ENCODE peak calls at places on chromosomes 13 and 19, in seven cellular contexts. D, O, H, R, T, N and M are unnamed samples.
A peak's percentile ranks its signal among the peaks of the same experiment; 100 is the strongest.

GRCh38 chr13:93249259-93249917 is 22.8 kb downstream of the GPC6 start:
- DNase-seq in D (no peak), O (no peak), H (peak; percentile 79), R (no peak), T (peak; percentile 91), N (no peak), M (peak; percentile 95)

GRCh38 chr19:10010247-10010691 is at the start of gene COL5A3:
- DNase-seq in D (no peak), O (peak; percentile 61), H (no peak), R (peak; percentile 59), T (peak; percentile 32), N (no peak), M (peak; percentile 58)

GRCh38 chr13:79645569-79645968 is 164.6 kb downstream of the NDFIP2 start:
- DNase-seq in D (no peak), O (no peak), H (no peak), R (no peak), T (no peak), N (no peak), M (no peak)

GRCh38 chr13:44280461-44280860 is 93.2 kb upstream of the SERP2 start:
- DNase-seq in D (no peak), O (no peak), H (no peak), R (no peak), T (no peak), N (no peak), M (peak; percentile 81)

GRCh38 chr13:39612023-39612637 is 9.1 kb upstream of the LHFPL6 start:
- DNase-seq in D (peak; percentile 69), O (peak; percentile 76), H (peak; percentile 78), R (peak; percentile 44), T (peak; percentile 76), N (peak; percentile 65), M (peak; percentile 78)

GRCh38 chr13:62931901-62932883 is 1516.5 kb upstream of the PCDH20 start:
- DNase-seq in D (no peak), O (no peak), H (no peak), R (no peak), T (peak; percentile 66), N (no peak), M (peak; percentile 68)

GRCh38 chr19:55383789-55384575 is at the start of gene TMEM238:
- DNase-seq in D (peak; percentile 64), O (peak; percentile 72), H (peak; percentile 78), R (peak; percentile 64), T (peak; percentile 75), N (peak; percentile 57), M (peak; percentile 70)

GRCh38 chr13:28636677-28637317 is 22.1 kb upstream of the POMP start:
- DNase-seq in D (peak; percentile 38), O (peak; percentile 63), H (peak; percentile 87), R (peak; percentile 79), T (peak; percentile 84), N (peak; percentile 82), M (peak; percentile 89)

GRCh38 chr19:4713384-4713951 is 10.2 kb downstream of the DPP9 start:
- DNase-seq in D (no peak), O (no peak), H (no peak), R (no peak), T (peak; percentile 91), N (peak; percentile 96), M (peak; percentile 97)

GRCh38 chr19:31303262-31303815 is 45.9 kb downstream of the TSHZ3 start:
- DNase-seq in D (no peak), O (no peak), H (no peak), R (no peak), T (no peak), N (no peak), M (no peak)

GRCh38 chr19:31306006-31306753 is 43.1 kb downstream of the TSHZ3 start:
- DNase-seq in D (no peak), O (no peak), H (no peak), R (no peak), T (no peak), N (no peak), M (no peak)

GRCh38 chr19:31308781-31309180 is 40.5 kb downstream of the TSHZ3 start:
- DNase-seq in D (no peak), O (no peak), H (no peak), R (no peak), T (no peak), N (no peak), M (no peak)

GRCh38 chr19:31304877-31305312 is 44.3 kb downstream of the TSHZ3 start:
- DNase-seq in D (no peak), O (no peak), H (no peak), R (no peak), T (no peak), N (no peak), M (no peak)

DNA sequence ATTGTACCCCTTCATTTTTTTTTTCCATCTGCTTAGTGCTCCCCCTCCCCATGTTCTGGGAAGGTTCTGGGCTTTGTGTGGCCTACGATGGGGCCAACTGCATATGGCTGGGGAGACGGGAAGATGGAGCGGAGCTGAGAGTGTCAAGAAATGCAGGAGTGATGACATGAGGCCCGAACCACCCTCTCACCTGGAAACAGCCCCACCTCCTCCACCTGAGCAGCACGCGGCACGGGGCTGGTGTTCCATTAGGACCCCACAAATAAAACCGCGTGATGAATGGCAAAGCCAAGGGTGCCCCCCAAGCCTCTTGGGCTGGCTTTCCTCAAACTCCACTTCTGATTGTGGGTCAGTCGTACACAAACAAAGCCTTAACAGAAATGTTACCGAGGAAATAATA is 42.0 kb downstream of the TSHZ3 start:
- DNase-seq in D (no peak), O (no peak), H (no peak), R (no peak), T (no peak), N (no peak), M (no peak)
- H3K18ac ChIP-seq in D (peak overlapping the region; percentile 35), O (no peak overlapping the region), H (no peak overlapping the region), R (no peak overlapping the region), T (no peak overlapping the region), N (no peak overlapping the region), M (no peak overlapping the region)

DNA sequence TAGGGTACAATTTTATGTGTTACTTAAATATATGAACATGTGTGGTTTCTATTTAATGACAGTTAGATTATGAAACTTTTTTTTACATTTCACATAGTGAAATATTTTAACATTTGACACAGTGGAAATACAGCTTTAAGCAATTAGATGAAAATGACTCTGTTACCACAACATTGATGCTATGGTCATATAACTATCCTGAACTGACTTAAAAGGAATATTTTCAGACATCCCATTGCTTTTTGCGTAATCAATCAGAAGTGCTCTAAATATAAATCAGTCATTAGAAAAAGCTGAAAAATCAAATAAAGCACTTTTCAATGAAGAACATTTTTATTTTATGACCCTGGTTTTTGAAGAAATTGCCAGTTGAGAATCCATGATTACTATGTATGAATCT is 80.3 kb downstream of the UFM1 start:
- DNase-seq in D (no peak), O (no peak), H (no peak), R (no peak), T (no peak), N (no peak), M (no peak)
- H3K79me1 ChIP-seq in D (no peaks in the 10 kb centered on the region), O (no peaks in the 10 kb centered on the region), H (no peaks in the 10 kb centered on the region), R (no peaks in the 10 kb centered on the region), T (no peaks in the 10 kb centered on the region), N (no peaks in the 10 kb centered on the region), M (no peaks in the 10 kb centered on the region)

GRCh38 chr19:7900401-7900870 is 3.2 kb upstream of the MAP2K7 start:
- DNase-seq in D (no peak), O (no peak), H (no peak), R (no peak), T (no peak), N (no peak), M (no peak)
- H3K18ac ChIP-seq in D (peak overlapping the region; percentile 38), O (no peak overlapping the region), H (no peak overlapping the region), R (no peak overlapping the region), T (no peak overlapping the region), N (no peak overlapping the region), M (no peak overlapping the region)

DNA sequence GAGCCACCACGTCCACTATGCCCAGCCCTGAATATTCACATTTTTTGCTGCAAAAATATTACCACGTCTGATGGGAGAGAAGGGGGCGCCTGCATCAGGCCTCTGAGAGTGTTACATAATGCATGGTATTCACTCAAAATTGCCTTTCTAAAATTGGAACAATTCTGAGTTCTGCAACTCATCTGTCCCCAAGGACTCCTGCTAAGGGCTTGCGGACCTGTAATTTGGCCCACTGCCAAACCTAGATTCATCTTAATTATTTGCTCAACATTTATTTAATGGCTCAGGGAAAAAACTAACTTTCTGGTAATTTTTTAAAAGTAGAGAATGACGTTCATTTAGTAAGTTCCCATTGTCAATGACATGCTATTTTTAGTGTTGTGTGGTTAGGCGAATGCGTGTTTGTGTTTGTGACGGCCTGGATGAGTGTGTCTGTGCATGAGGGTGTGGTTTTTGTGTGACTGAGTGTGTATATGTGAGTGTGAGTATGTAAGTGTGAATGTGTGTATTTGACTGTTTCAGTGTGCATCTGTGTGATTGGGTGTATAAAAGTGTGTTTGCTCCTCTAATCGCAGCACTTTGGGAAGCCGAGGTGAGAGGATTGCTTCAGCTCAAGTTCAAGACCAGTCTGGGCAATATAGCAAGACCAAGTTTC is 8.8 kb downstream of the INAFM1 start:
- DNase-seq in D (no peak), O (no peak), H (no peak), R (no peak), T (no peak), N (peak; percentile 33), M (no peak)
- H3K79me1 ChIP-seq in D (no peaks in the 10 kb centered on the region), O (no peaks in the 10 kb centered on the region), H (no peaks in the 10 kb centered on the region), R (no peaks in the 10 kb centered on the region), T (no peaks in the 10 kb centered on the region), N (no peaks in the 10 kb centered on the region), M (peaks cover 2% of the 10 kb centered on the region)

DNA sequence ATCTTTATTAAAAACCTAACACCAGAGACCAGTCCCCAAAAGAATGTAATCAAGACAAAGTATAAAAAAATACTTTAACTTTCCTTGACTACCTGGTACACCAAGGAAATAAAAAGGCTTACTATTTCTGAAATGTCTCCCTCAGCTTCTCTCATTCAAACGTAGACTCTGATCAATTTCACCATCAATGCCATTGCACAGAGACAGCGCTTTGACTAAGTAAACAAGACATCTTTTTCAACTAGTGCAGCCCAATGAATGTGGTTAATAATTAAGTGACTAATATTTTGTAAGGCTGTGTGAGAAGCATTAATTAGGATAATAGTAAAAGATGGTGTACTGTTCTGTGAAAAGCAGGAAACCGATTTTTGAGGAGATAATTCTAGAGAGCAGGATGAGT is 7.3 kb upstream of the RAP2A start:
- DNase-seq in D (no peak), O (no peak), H (no peak), R (no peak), T (no peak), N (no peak), M (no peak)
- H3K18ac ChIP-seq in D (no peak overlapping the region), O (no peak overlapping the region), H (no peak overlapping the region), R (no peak overlapping the region), T (no peak overlapping the region), N (no peak overlapping the region), M (no peak overlapping the region)

GRCh38 chr13:90951663-90952062 is 395.8 kb upstream of the MIR17HG start:
- DNase-seq in D (no peak), O (no peak), H (no peak), R (no peak), T (no peak), N (no peak), M (no peak)
- H3K79me1 ChIP-seq in D (no peaks in the 10 kb centered on the region), O (no peaks in the 10 kb centered on the region), H (no peaks in the 10 kb centered on the region), R (no peaks in the 10 kb centered on the region), T (no peaks in the 10 kb centered on the region), N (no peaks in the 10 kb centered on the region), M (no peaks in the 10 kb centered on the region)

DNA sequence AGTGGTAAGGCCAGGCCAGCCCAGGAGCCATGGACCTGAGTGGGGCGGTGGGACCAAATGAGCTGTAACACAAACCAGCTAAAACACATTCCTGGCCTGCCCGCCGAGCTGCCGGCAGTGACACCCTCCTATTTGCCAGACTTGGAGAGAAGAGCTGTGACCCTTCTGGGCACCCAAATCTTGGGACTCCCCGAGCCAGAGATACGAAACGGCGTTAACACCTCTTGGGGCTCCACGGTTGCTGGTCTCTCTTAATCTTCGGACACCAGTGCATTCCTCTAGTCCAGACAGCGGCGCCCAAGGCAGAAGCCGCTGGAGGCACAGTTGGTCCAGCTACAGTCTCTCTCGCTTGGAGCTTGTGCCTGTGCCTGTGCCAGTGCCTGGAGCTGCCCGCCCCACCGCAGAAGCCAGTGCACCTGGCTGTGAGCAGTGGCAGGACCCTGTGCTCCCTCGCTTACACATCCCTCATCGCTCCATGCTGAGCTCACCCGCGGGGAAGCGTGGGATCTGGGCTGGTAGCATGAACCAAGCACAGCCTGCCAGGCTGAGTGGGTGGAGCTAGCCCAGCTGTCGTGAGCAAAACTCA is 147.2 kb upstream of the KLHL1 start:
- DNase-seq in D (no peak), O (no peak), H (no peak), R (no peak), T (no peak), N (no peak), M (no peak)
- H3K18ac ChIP-seq in D (peak overlapping the region; percentile 68), O (no peak overlapping the region), H (no peak overlapping the region), R (no peak overlapping the region), T (peak overlapping the region; percentile 11), N (no peak overlapping the region), M (no peak overlapping the region)